ENCODE peak calls at places on chromosomes 12 and 14, in four cellular contexts. Q, B, F and G are unnamed samples. For H3K4me1, the result is how much of the 10 kb centered on the place peaks cover.

GRCh38 chr12:49945394-49946080 is 5.0 kb upstream of the AQP2 start:
- DNase-seq in Q (peak), B (peak), F (peak), G (peak)

GRCh38 chr14:102525213-102526143 is 15.9 kb upstream of the ANKRD9 start:
- DNase-seq in Q (peak), B (no peak), F (no peak), G (peak)

GRCh38 chr14:58955294-58955821 is 233.1 kb upstream of the DAAM1 start:
- DNase-seq in Q (no peak), B (no peak), F (no peak), G (no peak)

GRCh38 chr12:52049286-52049685 is 2.0 kb upstream of the NR4A1 start:
- DNase-seq in Q (no peak), B (no peak), F (no peak), G (no peak)

GRCh38 chr12:52181757-52182156 is 10.1 kb downstream of the KRT80 start:
- DNase-seq in Q (no peak), B (no peak), F (peak), G (no peak)

GRCh38 chr12:10739157-10740118 is 16.3 kb upstream of the YBX3 start:
- DNase-seq in Q (no peak), B (no peak), F (no peak), G (no peak)

GRCh38 chr12:40315375-40315774 is 90.6 kb downstream of the LRRK2 start:
- DNase-seq in Q (no peak), B (no peak), F (no peak), G (no peak)

GRCh38 chr12:58293308-58293983 is 352.1 kb downstream of the ATP23 start:
- DNase-seq in Q (no peak), B (no peak), F (no peak), G (no peak)

GRCh38 chr12:122888232-122888752 is 7.6 kb downstream of the VPS37B start:
- DNase-seq in Q (peak), B (no peak), F (peak), G (no peak)

GRCh38 chr12:111975161-111975931 is 37.6 kb downstream of the TMEM116 start:
- DNase-seq in Q (no peak), B (no peak), F (no peak), G (no peak)

GRCh38 chr12:98803468-98804209 is 158.5 kb downstream of the APAF1 start:
- DNase-seq in Q (no peak), B (no peak), F (no peak), G (no peak)

GRCh38 chr12:114769634-114770033 is 85.7 kb upstream of the TBX3 start:
- DNase-seq in Q (no peak), B (no peak), F (no peak), G (no peak)

GRCh38 chr12:2240390-2240789 is 187.6 kb downstream of the CACNA1C start:
- DNase-seq in Q (no peak), B (no peak), F (no peak), G (no peak)

GRCh38 chr14:102210421-102211042 is 70.8 kb downstream of the WDR20 start:
- DNase-seq in Q (no peak), B (no peak), F (no peak), G (no peak)

DNA sequence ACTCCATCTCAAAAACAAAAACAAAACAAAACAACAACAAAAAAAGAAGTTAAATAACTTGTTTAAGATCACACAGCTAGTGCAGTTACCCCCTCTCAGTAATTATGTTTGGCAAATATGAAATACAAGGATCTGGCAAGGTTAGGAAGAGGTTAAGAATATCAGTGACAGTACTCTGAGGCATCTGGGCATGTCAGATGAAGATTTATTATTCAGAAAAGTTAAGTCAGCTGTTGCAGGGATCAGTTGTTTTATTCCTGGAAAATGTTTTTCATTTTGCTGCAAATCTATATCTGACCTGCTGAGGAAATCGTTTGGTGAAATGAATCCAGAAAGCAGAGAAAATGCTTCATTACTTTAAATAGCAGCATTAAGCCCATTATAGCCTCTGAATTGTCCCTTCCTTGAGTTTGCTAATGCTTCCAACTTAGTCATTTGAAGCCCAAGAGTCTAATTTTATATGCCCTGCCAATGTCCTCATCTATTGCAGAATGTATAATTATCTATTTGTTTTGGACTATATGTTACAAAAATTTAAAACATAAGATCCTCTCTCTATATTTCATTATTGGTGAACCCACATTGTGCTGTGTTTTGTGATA is 8.1 kb downstream of the GPX2 start:
- DNase-seq in Q (no peak), B (no peak), F (no peak), G (no peak)
- H3K4me1 ChIP-seq in Q (under half), B (under half), F (under half), G (half or more)

DNA sequence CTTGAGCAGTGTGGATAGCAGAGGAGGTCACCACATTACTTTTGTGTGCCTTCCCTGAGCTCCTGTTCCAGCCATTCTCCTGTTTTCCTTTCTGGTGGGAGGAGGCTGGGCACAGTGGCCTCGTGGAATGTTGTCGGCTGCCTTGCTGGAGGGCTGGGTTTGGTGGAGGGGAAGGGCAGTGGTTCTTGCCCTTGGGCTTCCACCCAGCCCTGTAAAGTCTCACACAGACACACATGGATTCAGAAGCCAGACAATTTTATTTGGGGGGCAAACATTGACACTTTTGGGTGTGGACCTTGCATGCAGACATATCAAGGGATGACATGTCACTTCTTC is 866 bp downstream of the NPFF start:
- DNase-seq in Q (no peak), B (no peak), F (no peak), G (no peak)
- H3K27ac ChIP-seq in Q (no peak), B (peak), F (no peak), G (no peak)

DNA sequence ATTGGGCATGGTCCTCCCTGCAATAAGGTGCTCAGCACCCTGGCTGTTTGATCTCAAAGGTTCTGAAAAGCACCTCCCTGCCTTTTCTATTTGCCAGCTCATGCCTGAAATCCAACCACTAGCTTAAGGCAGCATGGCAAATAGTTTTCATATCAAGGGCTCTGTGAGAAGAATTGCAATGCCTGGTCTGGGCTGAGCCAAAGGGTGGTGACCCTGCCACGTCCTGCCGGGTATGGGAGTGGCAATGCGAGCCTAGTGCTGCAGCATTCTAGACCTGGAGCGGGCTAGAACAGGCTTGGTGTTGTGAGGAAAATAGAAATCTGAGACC is 2.3 kb upstream of the SCNN1A start:
- DNase-seq in Q (peak), B (no peak), F (peak), G (no peak)
- H3K4me1 ChIP-seq in Q (under half), B (half or more), F (under half), G (under half)

DNA sequence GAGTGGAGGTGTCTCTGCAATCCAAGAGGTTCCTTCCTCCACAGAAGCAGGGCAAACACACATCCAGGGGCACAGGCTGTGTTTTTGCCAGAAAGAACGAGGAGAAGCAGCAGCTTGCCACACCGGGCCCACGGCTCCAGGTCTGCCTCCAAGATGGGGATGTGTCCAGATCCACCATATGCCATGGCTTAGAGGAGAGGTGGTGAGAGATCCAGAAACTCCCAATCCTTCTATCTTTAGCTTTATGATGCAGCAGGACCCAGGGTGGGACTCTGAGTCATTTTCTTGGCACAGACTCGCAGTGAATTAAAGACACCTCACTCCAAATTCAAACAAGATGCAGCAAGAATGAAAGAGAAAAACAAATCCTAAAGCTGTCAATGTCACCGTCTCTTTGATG is 481.4 kb upstream of the TMEM132C start:
- DNase-seq in Q (no peak), B (no peak), F (no peak), G (no peak)
- H3K27ac ChIP-seq in Q (no peak), B (no peak), F (no peak), G (no peak)

GRCh38 chr12:124248862-124249825 is 45.7 kb upstream of the RFLNA start:
- DNase-seq in Q (no peak), B (no peak), F (no peak), G (no peak)
- H3K4me1 ChIP-seq in Q (under half), B (under half), F (under half), G (under half)

GRCh38 chr14:104989951-104990303 is 4.3 kb downstream of the CLBA1 start:
- DNase-seq in Q (no peak), B (no peak), F (no peak), G (no peak)
- H3K27ac ChIP-seq in Q (no peak), B (no peak), F (no peak), G (no peak)

GRCh38 chr12:121780429-121780828 is 13.1 kb downstream of the RHOF start:
- DNase-seq in Q (no peak), B (no peak), F (no peak), G (no peak)
- H3K4me1 ChIP-seq in Q (under half), B (under half), F (under half), G (under half)

DNA sequence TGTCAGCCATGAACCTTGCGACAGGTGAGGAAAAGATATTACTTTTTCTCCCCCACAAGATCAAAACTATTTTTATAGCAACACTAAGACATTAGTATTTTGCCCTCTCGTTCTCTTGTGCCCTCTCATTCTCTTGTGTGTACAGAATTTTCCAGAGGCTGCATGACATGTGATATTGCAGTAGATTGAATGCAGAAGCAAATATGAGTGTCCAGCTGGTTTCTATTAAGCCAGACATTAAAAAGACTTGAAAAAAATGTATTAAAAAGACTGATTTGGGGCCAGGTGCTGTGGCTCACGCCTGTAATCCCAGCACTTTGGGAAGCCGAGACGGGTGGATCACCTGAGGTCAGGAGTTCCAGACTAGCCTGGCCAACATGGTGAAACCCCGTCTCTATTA is 63.7 kb upstream of the ZFP36L1 start:
- DNase-seq in Q (no peak), B (no peak), F (no peak), G (no peak)
- H3K27ac ChIP-seq in Q (no peak), B (no peak), F (no peak), G (no peak)

GRCh38 chr14:69321601-69322330 is 61.8 kb downstream of the GALNT16 start:
- DNase-seq in Q (no peak), B (no peak), F (no peak), G (no peak)
- H3K4me1 ChIP-seq in Q (under half), B (under half), F (under half), G (under half)